ENCODE peak calls at places on chromosomes 7 and 10, in five cellular contexts. F is psoas muscle, Q is OCI-LY7, U is GM12864, W is endothelial cell. B is an unnamed sample.

GRCh38 chr10:52318136-52318810 is 4.2 kb downstream of the DKK1 start:
- DNase-seq in F (no peak), Q (no peak), U (no peak), W (no peak), B (no peak)

GRCh38 chr7:26900283-26900682 is 35.9 kb upstream of the SKAP2 start:
- DNase-seq in F (no peak), Q (no peak), U (no peak), W (no peak), B (no peak)

GRCh38 chr10:30247704-30248103 is 101.4 kb downstream of the MTPAP start:
- DNase-seq in F (no peak), Q (peak; percentile 48), U (no peak), W (no peak), B (no peak)

GRCh38 chr7:94087664-94088352 is 83.7 kb upstream of the BET1 start:
- DNase-seq in F (no peak), Q (peak; percentile 83), U (peak; percentile 70), W (peak; percentile 63), B (peak; percentile 54)

GRCh38 chr7:867001-867405 is 9.4 kb upstream of the GET4 start:
- DNase-seq in F (peak; percentile 76), Q (no peak), U (no peak), W (no peak), B (no peak)

GRCh38 chr7:3267928-3268690 is 32.9 kb upstream of the SDK1 start:
- DNase-seq in F (no peak), Q (no peak), U (no peak), W (no peak), B (no peak)

GRCh38 chr7:82172017-82172416 is 271.6 kb downstream of the CACNA2D1 start:
- DNase-seq in F (no peak), Q (no peak), U (no peak), W (no peak), B (no peak)

GRCh38 chr7:115038158-115038557 is 116.3 kb downstream of the MDFIC start:
- DNase-seq in F (no peak), Q (no peak), U (no peak), W (no peak), B (no peak)

GRCh38 chr10:118423800-118424479 is 81.8 kb upstream of the FAM204A start:
- DNase-seq in F (peak; percentile 86), Q (peak; percentile 63), U (peak; percentile 38), W (peak; percentile 90), B (peak; percentile 88)

GRCh38 chr7:92061154-92061553 is 73.1 kb downstream of the CYP51A1 start:
- DNase-seq in F (peak; percentile 68), Q (no peak), U (no peak), W (no peak), B (no peak)

GRCh38 chr7:14999331-14999730 is 96.8 kb upstream of the DGKB start:
- DNase-seq in F (no peak), Q (no peak), U (no peak), W (no peak), B (no peak)

GRCh38 chr10:3413937-3414710 is 241.5 kb upstream of the PITRM1 start:
- DNase-seq in F (no peak), Q (no peak), U (no peak), W (no peak), B (no peak)

GRCh38 chr7:98731651-98732050 is 114.6 kb downstream of the NPTX2 start:
- DNase-seq in F (no peak), Q (no peak), U (no peak), W (no peak), B (no peak)

GRCh38 chr10:110842305-110842952 is 29.3 kb upstream of the PDCD4 start:
- DNase-seq in F (no peak), Q (peak; percentile 44), U (no peak), W (no peak), B (no peak)

GRCh38 chr7:144822223-144822622 is 13.6 kb downstream of the TPK1 start:
- DNase-seq in F (no peak), Q (no peak), U (no peak), W (no peak), B (no peak)

GRCh38 chr10:122042836-122043235 is 53.9 kb downstream of the TACC2 start:
- DNase-seq in F (no peak), Q (no peak), U (no peak), W (no peak), B (no peak)

GRCh38 chr7:45484094-45484493 is 90.1 kb upstream of the ADCY1 start:
- DNase-seq in F (no peak), Q (no peak), U (no peak), W (peak; percentile 17), B (no peak)

GRCh38 chr10:27713906-27714305 is 31.7 kb downstream of the MKX start:
- DNase-seq in F (no peak), Q (no peak), U (no peak), W (no peak), B (no peak)

GRCh38 chr10:33248638-33249037 is 85.8 kb downstream of the NRP1 start:
- DNase-seq in F (no peak), Q (peak; percentile 3), U (no peak), W (no peak), B (peak; percentile 60)

GRCh38 chr7:25926009-25926408 is 226.0 kb upstream of the NFE2L3 start:
- DNase-seq in F (no peak), Q (no peak), U (no peak), W (no peak), B (no peak)

GRCh38 chr7:114109299-114109698 is 190.5 kb upstream of the PPP1R3A start:
- DNase-seq in F (no peak), Q (no peak), U (no peak), W (no peak), B (no peak)

GRCh38 chr10:20485554-20485953 is 411.6 kb downstream of the NEBL start:
- DNase-seq in F (no peak), Q (no peak), U (no peak), W (no peak), B (no peak)

GRCh38 chr7:95687759-95688343 is 84.5 kb upstream of the DYNC1I1 start:
- DNase-seq in F (no peak), Q (peak; percentile 8), U (no peak), W (peak; percentile 40), B (peak; percentile 24)

GRCh38 chr7:116439005-116439404 is 60.5 kb upstream of the CAV2 start:
- DNase-seq in F (no peak), Q (no peak), U (no peak), W (no peak), B (no peak)

GRCh38 chr7:30842542-30843451 is 68.9 kb upstream of the AQP1 start:
- DNase-seq in F (no peak), Q (no peak), U (no peak), W (no peak), B (no peak)

GRCh38 chr10:102422586-102423129 is 2.0 kb downstream of the FBXL15 start:
- DNase-seq in F (peak; percentile 91), Q (peak; percentile 66), U (no peak), W (peak; percentile 80), B (no peak)

GRCh38 chr10:122162566-122163181 is 108.4 kb upstream of the BTBD16 start:
- DNase-seq in F (no peak), Q (no peak), U (no peak), W (peak; percentile 40), B (no peak)

GRCh38 chr10:126250527-126251310 is 137.6 kb downstream of the ADAM12 start:
- DNase-seq in F (no peak), Q (no peak), U (no peak), W (no peak), B (no peak)

GRCh38 chr7:136114966-136115762 is 138.0 kb upstream of the MTPN start:
- DNase-seq in F (no peak), Q (peak; percentile 74), U (peak; percentile 25), W (peak; percentile 69), B (peak; percentile 41)

GRCh38 chr10:125161570-125162139 is 1.3 kb upstream of the CTBP2 start:
- DNase-seq in F (peak; percentile 59), Q (no peak), U (no peak), W (peak; percentile 37), B (no peak)

GRCh38 chr10:124517466-124517865 is 55.8 kb downstream of the LHPP start:
- DNase-seq in F (peak; percentile 14), Q (no peak), U (no peak), W (no peak), B (no peak)

GRCh38 chr10:16105082-16105481 is 244.8 kb upstream of the MINDY3 start:
- DNase-seq in F (no peak), Q (no peak), U (no peak), W (no peak), B (no peak)

GRCh38 chr10:119650062-119650461 is 1.1 kb upstream of the BAG3 start:
- DNase-seq in F (no peak), Q (no peak), U (no peak), W (no peak), B (no peak)

GRCh38 chr10:50417486-50417905 is 166.2 kb upstream of the ASAH2 start:
- DNase-seq in F (no peak), Q (peak; percentile 20), U (no peak), W (no peak), B (no peak)

GRCh38 chr10:50416885-50417284 is 165.6 kb upstream of the ASAH2 start:
- DNase-seq in F (no peak), Q (no peak), U (no peak), W (no peak), B (no peak)

GRCh38 chr10:50417906-50418697 is 166.8 kb upstream of the ASAH2 start:
- DNase-seq in F (peak; percentile 86), Q (peak; percentile 69), U (peak; percentile 80), W (peak; percentile 53), B (no peak)

GRCh38 chr10:50415292-50415691 is 164.0 kb upstream of the ASAH2 start:
- DNase-seq in F (no peak), Q (no peak), U (no peak), W (no peak), B (no peak)

GRCh38 chr10:50416181-50416824 is 165.0 kb upstream of the ASAH2 start:
- DNase-seq in F (no peak), Q (peak; percentile 45), U (no peak), W (no peak), B (no peak)
- TF ChIP-seq CTCF in F (no peak), Q (peak; percentile 55), U (no peak), W (no peak), B (no peak)

GRCh38 chr10:35613597-35614226 is 8.6 kb downstream of the GJD4 start:
- DNase-seq in F (no peak), Q (no peak), U (no peak), W (no peak), B (no peak)
- TF ChIP-seq CTCF in F (peak; percentile 13), Q (peak; percentile 42), U (peak; percentile 10), W (no peak), B (peak; percentile 43)

DNA sequence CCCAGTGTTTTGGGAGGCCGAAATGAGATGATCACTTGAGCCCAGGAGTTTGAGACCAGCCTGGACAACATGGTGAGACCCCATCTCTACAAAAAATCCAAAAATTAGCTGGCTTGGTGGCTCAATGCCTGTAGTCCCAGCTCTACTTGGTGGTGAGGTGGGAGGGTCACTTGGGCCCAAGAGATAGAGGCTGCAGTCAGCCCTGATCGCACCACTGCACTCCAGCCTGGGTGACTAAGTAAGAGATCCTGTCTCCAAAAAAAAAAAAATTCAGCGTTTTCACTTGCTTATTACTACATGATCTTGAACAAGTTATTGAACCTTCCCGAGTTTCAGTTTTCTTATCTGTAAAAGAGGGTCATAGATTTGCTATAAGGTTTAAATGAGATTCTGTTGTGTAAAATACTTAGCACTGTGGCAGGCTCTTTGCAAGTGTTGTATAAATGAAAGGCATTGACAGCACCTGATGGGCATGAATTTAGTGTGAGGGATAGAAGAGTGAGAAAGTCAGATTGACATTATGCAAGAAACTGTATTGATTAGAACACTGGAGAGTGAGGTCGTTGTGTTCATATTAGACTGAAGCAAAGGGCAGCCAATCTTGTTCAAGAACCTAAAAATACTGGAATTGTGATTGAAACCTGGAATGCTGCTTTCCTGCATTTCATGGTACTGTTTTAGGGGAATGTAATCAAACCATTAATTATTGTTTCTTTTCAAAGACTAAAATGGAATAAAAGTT is 136.8 kb downstream of the LCOR start:
- DNase-seq in F (no peak), Q (no peak), U (no peak), W (no peak), B (no peak)
- TF ChIP-seq CTCF in F (no peak), Q (no peak), U (no peak), W (no peak), B (no peak)

GRCh38 chr7:6579446-6579845 is 2.2 kb downstream of the ZDHHC4 start:
- DNase-seq in F (no peak), Q (peak; percentile 59), U (no peak), W (no peak), B (no peak)
- TF ChIP-seq CTCF in F (no peak), Q (peak; percentile 62), U (peak; percentile 31), W (peak; percentile 25), B (peak; percentile 27)